ENCODE peak calls at places on chromosomes 2 and 18, in six cellular contexts. F, G, Z, P, W and K are unnamed samples.

GRCh38 chr2:61689526-61689925 is 151.4 kb upstream of the XPO1 start:
- DNase-seq in F (no peak), G (no peak), Z (no peak), P (no peak), W (no peak), K (no peak)

GRCh38 chr2:240994161-240994896 is 4.1 kb upstream of the SNED1 start:
- DNase-seq in F (no peak), G (peak; percentile 42), Z (no peak), P (no peak), W (peak; percentile 35), K (no peak)

GRCh38 chr2:134232868-134233732 is 20.8 kb upstream of the MGAT5 start:
- DNase-seq in F (no peak), G (no peak), Z (no peak), P (no peak), W (no peak), K (no peak)

GRCh38 chr18:51520676-51521180 is 323.2 kb upstream of the MEX3C start:
- DNase-seq in F (no peak), G (no peak), Z (no peak), P (no peak), W (no peak), K (no peak)

GRCh38 chr2:196422361-196422760 is 217.2 kb upstream of the CCDC150 start:
- DNase-seq in F (no peak), G (no peak), Z (no peak), P (no peak), W (no peak), K (no peak)

GRCh38 chr2:61356261-61356957 is 114.5 kb downstream of the USP34 start:
- DNase-seq in F (no peak), G (no peak), Z (no peak), P (no peak), W (no peak), K (peak; percentile 39)

GRCh38 chr2:239881031-239881471 is 144.1 kb downstream of the NDUFA10 start:
- DNase-seq in F (peak; percentile 9), G (peak; percentile 43), Z (no peak), P (no peak), W (no peak), K (no peak)

GRCh38 chr2:134080759-134081158 is 173.1 kb upstream of the MGAT5 start:
- DNase-seq in F (no peak), G (no peak), Z (no peak), P (no peak), W (no peak), K (no peak)

GRCh38 chr18:63994783-63995399 is 25.0 kb downstream of the SERPINB8 start:
- DNase-seq in F (no peak), G (no peak), Z (peak; percentile 61), P (peak; percentile 57), W (no peak), K (peak; percentile 24)

GRCh38 chr18:62771494-62771893 is 56.2 kb downstream of the PHLPP1 start:
- DNase-seq in F (no peak), G (no peak), Z (no peak), P (no peak), W (no peak), K (peak; percentile 76)

GRCh38 chr18:14945984-14946383 is 198.0 kb downstream of the ANKRD30B start:
- DNase-seq in F (no peak), G (no peak), Z (no peak), P (no peak), W (no peak), K (no peak)

GRCh38 chr18:14943967-14944636 is 196.1 kb downstream of the ANKRD30B start:
- DNase-seq in F (no peak), G (no peak), Z (no peak), P (no peak), W (no peak), K (no peak)

GRCh38 chr18:14943486-14943885 is 195.5 kb downstream of the ANKRD30B start:
- DNase-seq in F (no peak), G (no peak), Z (no peak), P (no peak), W (no peak), K (no peak)

GRCh38 chr18:14944838-14945237 is 196.9 kb downstream of the ANKRD30B start:
- DNase-seq in F (no peak), G (no peak), Z (no peak), P (no peak), W (no peak), K (no peak)

GRCh38 chr18:14945286-14945685 is 197.3 kb downstream of the ANKRD30B start:
- DNase-seq in F (no peak), G (no peak), Z (no peak), P (no peak), W (no peak), K (no peak)
- H3K9me3 ChIP-seq in F (no peaks in the 10 kb centered on the region), G (no peaks in the 10 kb centered on the region), Z (peaks cover 6% of the 10 kb centered on the region), P (no peaks in the 10 kb centered on the region), W (no peaks in the 10 kb centered on the region), K (no peaks in the 10 kb centered on the region)

GRCh38 chr2:70322518-70322917 is 20.7 kb upstream of the FAM136A start:
- DNase-seq in F (no peak), G (no peak), Z (no peak), P (no peak), W (no peak), K (no peak)
- H3K27ac ChIP-seq in F (no peak overlapping the region), G (no peak overlapping the region), Z (no peak overlapping the region), P (no peak overlapping the region), W (no peak overlapping the region), K (no peak overlapping the region)

DNA sequence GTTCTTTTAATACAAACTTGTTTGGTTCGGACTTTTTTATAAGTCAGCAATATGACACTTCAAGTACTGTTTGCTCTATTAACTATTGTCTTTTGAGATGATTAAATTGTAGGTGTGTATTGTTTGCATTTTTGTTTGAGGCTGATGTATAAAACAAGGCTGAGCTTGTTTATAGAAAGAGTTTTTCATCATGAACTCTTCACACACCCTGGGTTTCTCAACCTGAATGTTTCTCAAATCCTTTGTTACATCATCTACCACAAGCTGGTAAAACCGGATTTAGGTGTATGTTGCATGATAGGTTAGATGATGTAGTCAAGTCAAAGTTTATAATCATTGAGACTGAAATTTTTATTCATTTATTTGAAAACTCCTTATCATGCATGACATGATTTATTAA is 335.2 kb upstream of the LRATD1 start:
- DNase-seq in F (no peak), G (no peak), Z (no peak), P (no peak), W (no peak), K (no peak)
- H3K9me3 ChIP-seq in F (no peaks in the 10 kb centered on the region), G (no peaks in the 10 kb centered on the region), Z (no peaks in the 10 kb centered on the region), P (no peaks in the 10 kb centered on the region), W (no peaks in the 10 kb centered on the region), K (no peaks in the 10 kb centered on the region)

GRCh38 chr18:79396431-79397287 is 929 bp downstream of the NFATC1 start:
- DNase-seq in F (peak; percentile 76), G (no peak), Z (peak; percentile 82), P (peak; percentile 76), W (peak; percentile 58), K (no peak)

GRCh38 chr18:79397288-79397829 is 1.6 kb downstream of the NFATC1 start:
- DNase-seq in F (no peak), G (no peak), Z (no peak), P (peak; percentile 39), W (peak; percentile 33), K (no peak)

GRCh38 chr18:79400091-79400590 is 4.4 kb downstream of the NFATC1 start:
- DNase-seq in F (peak; percentile 77), G (peak; percentile 78), Z (peak; percentile 63), P (peak; percentile 76), W (peak; percentile 75), K (peak; percentile 64)

GRCh38 chr18:79399275-79400081 is 3.7 kb downstream of the NFATC1 start:
- DNase-seq in F (peak; percentile 32), G (no peak), Z (no peak), P (peak; percentile 63), W (peak; percentile 54), K (no peak)

DNA sequence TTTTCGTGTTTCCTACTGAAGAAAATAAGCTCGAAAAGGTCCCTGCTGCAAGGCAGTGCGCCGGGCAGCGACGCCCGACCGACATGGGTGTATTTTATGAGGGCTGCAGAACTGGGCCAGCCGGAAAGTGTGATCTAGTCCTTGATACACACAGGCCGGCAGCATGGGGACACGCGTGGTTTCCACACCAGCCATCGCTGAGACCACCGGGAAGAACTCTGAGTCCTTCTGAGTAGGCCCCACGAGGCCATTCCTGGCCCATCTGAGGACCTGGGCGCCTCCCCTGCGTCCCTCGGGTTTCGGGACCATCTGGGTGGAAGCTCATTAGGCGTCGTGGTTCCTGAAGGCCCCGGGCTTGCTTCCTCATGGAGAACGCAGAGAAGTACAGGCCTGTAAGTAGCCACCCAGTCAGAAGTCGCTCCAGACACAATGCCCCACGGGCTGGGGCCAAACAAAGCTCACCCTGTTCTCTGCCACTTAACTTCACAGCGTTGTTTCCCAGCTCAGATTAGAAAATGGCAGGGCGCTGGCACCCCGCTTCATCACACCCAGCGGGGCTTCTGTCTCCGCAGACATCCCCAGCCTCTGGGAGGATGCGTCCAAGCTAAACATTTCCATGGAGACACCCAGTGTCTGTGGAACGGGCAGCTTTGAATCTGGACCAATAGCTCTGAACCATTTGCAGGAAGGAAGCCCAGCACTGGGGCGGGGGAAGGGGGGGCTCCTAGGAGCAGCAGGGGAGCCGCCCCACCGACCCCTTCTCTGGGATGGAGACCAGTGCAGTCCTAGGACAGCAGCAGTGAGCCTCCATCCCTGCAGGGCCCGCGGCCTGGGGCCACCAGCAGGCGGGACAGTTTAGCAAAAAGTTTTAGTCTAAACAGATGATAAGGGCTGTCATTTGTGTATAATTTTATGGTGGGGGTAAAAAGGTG is 2.4 kb downstream of the NFATC1 start:
- DNase-seq in F (peak; percentile 18), G (no peak), Z (no peak), P (peak; percentile 46), W (peak; percentile 39), K (no peak)
- H3K27ac ChIP-seq in F (no peak overlapping the region), G (peak overlapping the region; percentile 12), Z (no peak overlapping the region), P (no peak overlapping the region), W (no peak overlapping the region), K (peak overlapping the region; percentile 37)

GRCh38 chr18:60872434-60872833 is 460.8 kb upstream of the CDH20 start:
- DNase-seq in F (no peak), G (no peak), Z (no peak), P (no peak), W (no peak), K (no peak)
- H3K9me3 ChIP-seq in F (no peaks in the 10 kb centered on the region), G (no peaks in the 10 kb centered on the region), Z (no peaks in the 10 kb centered on the region), P (no peaks in the 10 kb centered on the region), W (no peaks in the 10 kb centered on the region), K (no peaks in the 10 kb centered on the region)

GRCh38 chr18:24199563-24199962 is 60.7 kb downstream of the CABYR start:
- DNase-seq in F (no peak), G (no peak), Z (no peak), P (no peak), W (no peak), K (no peak)

GRCh38 chr18:24197412-24197811 is 58.5 kb downstream of the CABYR start:
- DNase-seq in F (no peak), G (no peak), Z (no peak), P (no peak), W (no peak), K (no peak)

GRCh38 chr18:24198461-24198860 is 59.6 kb downstream of the CABYR start:
- DNase-seq in F (no peak), G (no peak), Z (no peak), P (no peak), W (no peak), K (no peak)

GRCh38 chr18:24195296-24196053 is 56.6 kb downstream of the CABYR start:
- DNase-seq in F (no peak), G (no peak), Z (no peak), P (no peak), W (no peak), K (no peak)

DNA sequence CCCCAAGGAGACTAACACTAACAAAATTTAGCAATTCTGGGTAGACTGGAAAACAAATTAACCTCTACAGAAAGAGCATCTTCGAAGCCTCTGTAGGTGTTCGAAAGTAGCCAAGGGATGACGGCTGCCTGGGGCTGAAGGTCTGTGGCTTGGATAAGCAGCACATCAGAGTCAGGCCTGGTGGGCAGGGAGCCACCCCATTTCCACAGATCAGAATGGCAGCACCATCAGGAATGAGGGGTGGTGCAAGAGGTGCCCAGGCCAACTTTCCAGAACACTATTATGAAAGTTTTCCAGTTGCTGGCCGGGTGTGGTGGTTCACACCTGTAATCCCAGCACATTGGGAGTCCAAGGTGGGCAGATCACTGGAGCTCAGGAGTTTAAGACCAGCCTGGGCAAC is 57.9 kb downstream of the CABYR start:
- DNase-seq in F (no peak), G (no peak), Z (no peak), P (no peak), W (no peak), K (no peak)
- H3K27ac ChIP-seq in F (no peak overlapping the region), G (no peak overlapping the region), Z (no peak overlapping the region), P (no peak overlapping the region), W (no peak overlapping the region), K (no peak overlapping the region)